ENCODE peak calls at places on chromosomes 6 and 20, in six cellular contexts. One of them, this sample, is unnamed.

GRCh38 chr20:17747431-17747846 is 47.7 kb downstream of the BANF2 start:
- DNase-seq in MCF 10A: peak
- DNase-seq in fibroblast of the conjunctiva: peak
- DNase-seq in CD4-positive, CD25-positive, alpha-beta regulatory T cell: no peak
- DNase-seq in ELR: peak
- DNase-seq in fibroblast of mammary gland: peak
- DNase-seq in this sample: no peak

GRCh38 chr6:56649782-56650181 is 7.1 kb upstream of the DST start:
- DNase-seq in MCF 10A: peak
- DNase-seq in fibroblast of the conjunctiva: no peak
- DNase-seq in CD4-positive, CD25-positive, alpha-beta regulatory T cell: no peak
- DNase-seq in ELR: peak
- DNase-seq in fibroblast of mammary gland: peak
- DNase-seq in this sample: no peak

GRCh38 chr6:157985378-157986155 is 3.9 kb downstream of the SYNJ2 start:
- DNase-seq in MCF 10A: no peak
- DNase-seq in fibroblast of the conjunctiva: no peak
- DNase-seq in CD4-positive, CD25-positive, alpha-beta regulatory T cell: no peak
- DNase-seq in ELR: peak
- DNase-seq in fibroblast of mammary gland: no peak
- DNase-seq in this sample: no peak

GRCh38 chr6:133396225-133396624 is 155.1 kb downstream of the EYA4 start:
- DNase-seq in MCF 10A: peak
- DNase-seq in fibroblast of the conjunctiva: peak
- DNase-seq in CD4-positive, CD25-positive, alpha-beta regulatory T cell: no peak
- DNase-seq in ELR: peak
- DNase-seq in fibroblast of mammary gland: peak
- DNase-seq in this sample: peak

GRCh38 chr6:36627801-36628246 is 33.7 kb downstream of the SRSF3 start:
- DNase-seq in MCF 10A: peak
- DNase-seq in fibroblast of the conjunctiva: peak
- DNase-seq in CD4-positive, CD25-positive, alpha-beta regulatory T cell: no peak
- DNase-seq in ELR: no peak
- DNase-seq in fibroblast of mammary gland: peak
- DNase-seq in this sample: no peak

GRCh38 chr6:140960566-140960965 is 1172.2 kb upstream of the GJE1 start:
- DNase-seq in MCF 10A: no peak
- DNase-seq in fibroblast of the conjunctiva: no peak
- DNase-seq in CD4-positive, CD25-positive, alpha-beta regulatory T cell: no peak
- DNase-seq in ELR: peak
- DNase-seq in fibroblast of mammary gland: no peak
- DNase-seq in this sample: no peak

GRCh38 chr6:32432050-32432450 is 7.6 kb upstream of the HLA-DRA start:
- DNase-seq in MCF 10A: peak
- DNase-seq in fibroblast of the conjunctiva: peak
- DNase-seq in CD4-positive, CD25-positive, alpha-beta regulatory T cell: peak
- DNase-seq in ELR: peak
- DNase-seq in fibroblast of mammary gland: peak
- DNase-seq in this sample: peak

GRCh38 chr6:14524319-14524718 is 406.7 kb downstream of the CD83 start:
- DNase-seq in MCF 10A: no peak
- DNase-seq in fibroblast of the conjunctiva: no peak
- DNase-seq in CD4-positive, CD25-positive, alpha-beta regulatory T cell: no peak
- DNase-seq in ELR: no peak
- DNase-seq in fibroblast of mammary gland: peak
- DNase-seq in this sample: no peak

GRCh38 chr20:63472159-63472811 is at the start of gene KCNQ2:
- DNase-seq in MCF 10A: no peak
- DNase-seq in fibroblast of the conjunctiva: no peak
- DNase-seq in CD4-positive, CD25-positive, alpha-beta regulatory T cell: no peak
- DNase-seq in ELR: no peak
- DNase-seq in fibroblast of mammary gland: no peak
- DNase-seq in this sample: no peak

GRCh38 chr6:147204843-147205311 is 660 bp downstream of the STXBP5 start:
- DNase-seq in MCF 10A: peak
- DNase-seq in fibroblast of the conjunctiva: no peak
- DNase-seq in CD4-positive, CD25-positive, alpha-beta regulatory T cell: no peak
- DNase-seq in ELR: peak
- DNase-seq in fibroblast of mammary gland: peak
- DNase-seq in this sample: peak

GRCh38 chr20:59324441-59324840 is 24.0 kb downstream of the EDN3 start:
- DNase-seq in MCF 10A: no peak
- DNase-seq in fibroblast of the conjunctiva: no peak
- DNase-seq in CD4-positive, CD25-positive, alpha-beta regulatory T cell: no peak
- DNase-seq in ELR: no peak
- DNase-seq in fibroblast of mammary gland: no peak
- DNase-seq in this sample: no peak

GRCh38 chr6:21873562-21873961 is 280.0 kb downstream of the SOX4 start:
- DNase-seq in MCF 10A: peak
- DNase-seq in fibroblast of the conjunctiva: peak
- DNase-seq in CD4-positive, CD25-positive, alpha-beta regulatory T cell: no peak
- DNase-seq in ELR: peak
- DNase-seq in fibroblast of mammary gland: peak
- DNase-seq in this sample: no peak

GRCh38 chr20:36462440-36463211 is 78.7 kb upstream of the MYL9 start:
- DNase-seq in MCF 10A: no peak
- DNase-seq in fibroblast of the conjunctiva: no peak
- DNase-seq in CD4-positive, CD25-positive, alpha-beta regulatory T cell: no peak
- DNase-seq in ELR: peak
- DNase-seq in fibroblast of mammary gland: peak
- DNase-seq in this sample: peak

GRCh38 chr6:5302220-5302946 is 41.1 kb downstream of the FARS2 start:
- DNase-seq in MCF 10A: no peak
- DNase-seq in fibroblast of the conjunctiva: no peak
- DNase-seq in CD4-positive, CD25-positive, alpha-beta regulatory T cell: peak
- DNase-seq in ELR: no peak
- DNase-seq in fibroblast of mammary gland: no peak
- DNase-seq in this sample: no peak

GRCh38 chr6:34462561-34462971 is 3.3 kb upstream of the PACSIN1 start:
- DNase-seq in MCF 10A: peak
- DNase-seq in fibroblast of the conjunctiva: no peak
- DNase-seq in CD4-positive, CD25-positive, alpha-beta regulatory T cell: no peak
- DNase-seq in ELR: peak
- DNase-seq in fibroblast of mammary gland: peak
- DNase-seq in this sample: no peak

GRCh38 chr6:17200395-17200794 is 80.8 kb upstream of the RBM24 start:
- DNase-seq in MCF 10A: no peak
- DNase-seq in fibroblast of the conjunctiva: no peak
- DNase-seq in CD4-positive, CD25-positive, alpha-beta regulatory T cell: no peak
- DNase-seq in ELR: no peak
- DNase-seq in fibroblast of mammary gland: no peak
- DNase-seq in this sample: no peak

GRCh38 chr6:89970609-89971337 is 76.5 kb downstream of the GJA10 start:
- DNase-seq in MCF 10A: peak
- DNase-seq in fibroblast of the conjunctiva: peak
- DNase-seq in CD4-positive, CD25-positive, alpha-beta regulatory T cell: peak
- DNase-seq in ELR: peak
- DNase-seq in fibroblast of mammary gland: peak
- DNase-seq in this sample: no peak

GRCh38 chr6:158939255-158940170 is 60.5 kb downstream of the RSPH3 start:
- DNase-seq in MCF 10A: no peak
- DNase-seq in fibroblast of the conjunctiva: no peak
- DNase-seq in CD4-positive, CD25-positive, alpha-beta regulatory T cell: peak
- DNase-seq in ELR: peak
- DNase-seq in fibroblast of mammary gland: no peak
- DNase-seq in this sample: no peak

GRCh38 chr20:50038574-50038991 is 55.8 kb downstream of the SNAI1 start:
- DNase-seq in MCF 10A: no peak
- DNase-seq in fibroblast of the conjunctiva: no peak
- DNase-seq in CD4-positive, CD25-positive, alpha-beta regulatory T cell: no peak
- DNase-seq in ELR: no peak
- DNase-seq in fibroblast of mammary gland: no peak
- DNase-seq in this sample: no peak

GRCh38 chr6:6942826-6943225 is 164.9 kb upstream of the RREB1 start:
- DNase-seq in MCF 10A: no peak
- DNase-seq in fibroblast of the conjunctiva: no peak
- DNase-seq in CD4-positive, CD25-positive, alpha-beta regulatory T cell: no peak
- DNase-seq in ELR: peak
- DNase-seq in fibroblast of mammary gland: peak
- DNase-seq in this sample: no peak

GRCh38 chr20:60055740-60056139 is 97.5 kb downstream of the CDH26 start:
- DNase-seq in MCF 10A: no peak
- DNase-seq in fibroblast of the conjunctiva: no peak
- DNase-seq in CD4-positive, CD25-positive, alpha-beta regulatory T cell: peak
- DNase-seq in ELR: peak
- DNase-seq in fibroblast of mammary gland: peak
- DNase-seq in this sample: no peak

GRCh38 chr20:5718896-5719595 is 31.2 kb upstream of the SHLD1 start:
- DNase-seq in MCF 10A: peak
- DNase-seq in fibroblast of the conjunctiva: no peak
- DNase-seq in CD4-positive, CD25-positive, alpha-beta regulatory T cell: no peak
- DNase-seq in ELR: no peak
- DNase-seq in fibroblast of mammary gland: no peak
- DNase-seq in this sample: no peak

GRCh38 chr20:61166324-61166723 is 85.7 kb upstream of the CDH4 start:
- DNase-seq in MCF 10A: no peak
- DNase-seq in fibroblast of the conjunctiva: peak
- DNase-seq in CD4-positive, CD25-positive, alpha-beta regulatory T cell: no peak
- DNase-seq in ELR: peak
- DNase-seq in fibroblast of mammary gland: peak
- DNase-seq in this sample: no peak

GRCh38 chr20:57327820-57328219 is 1.8 kb upstream of the SPO11 start:
- DNase-seq in MCF 10A: no peak
- DNase-seq in fibroblast of the conjunctiva: no peak
- DNase-seq in CD4-positive, CD25-positive, alpha-beta regulatory T cell: no peak
- DNase-seq in ELR: no peak
- DNase-seq in fibroblast of mammary gland: no peak
- DNase-seq in this sample: no peak

GRCh38 chr20:1283522-1284210 is 17.6 kb downstream of the SNPH start:
- DNase-seq in MCF 10A: no peak
- DNase-seq in fibroblast of the conjunctiva: no peak
- DNase-seq in CD4-positive, CD25-positive, alpha-beta regulatory T cell: no peak
- DNase-seq in ELR: no peak
- DNase-seq in fibroblast of mammary gland: no peak
- DNase-seq in this sample: no peak

GRCh38 chr6:33699739-33700138 is 11.8 kb downstream of the UQCC2 start:
- DNase-seq in MCF 10A: no peak
- DNase-seq in fibroblast of the conjunctiva: no peak
- DNase-seq in CD4-positive, CD25-positive, alpha-beta regulatory T cell: no peak
- DNase-seq in ELR: no peak
- DNase-seq in fibroblast of mammary gland: no peak
- DNase-seq in this sample: no peak

GRCh38 chr20:45538209-45538798 is 978 bp downstream of the WFDC6 start:
- DNase-seq in MCF 10A: peak
- DNase-seq in fibroblast of the conjunctiva: no peak
- DNase-seq in CD4-positive, CD25-positive, alpha-beta regulatory T cell: no peak
- DNase-seq in ELR: peak
- DNase-seq in fibroblast of mammary gland: no peak
- DNase-seq in this sample: no peak

GRCh38 chr20:32731882-32732266 is 11.4 kb downstream of the COMMD7 start:
- DNase-seq in MCF 10A: peak
- DNase-seq in fibroblast of the conjunctiva: no peak
- DNase-seq in CD4-positive, CD25-positive, alpha-beta regulatory T cell: no peak
- DNase-seq in ELR: no peak
- DNase-seq in fibroblast of mammary gland: peak
- DNase-seq in this sample: no peak

GRCh38 chr20:48705208-48706115 is 122.3 kb downstream of the PREX1 start:
- DNase-seq in MCF 10A: no peak
- DNase-seq in fibroblast of the conjunctiva: peak
- DNase-seq in CD4-positive, CD25-positive, alpha-beta regulatory T cell: no peak
- DNase-seq in ELR: no peak
- DNase-seq in fibroblast of mammary gland: peak
- DNase-seq in this sample: no peak